ENCODE peak calls at places on chromosomes 7 and 10, in seven cellular contexts. Y is Peyer's patch, H is BE2C, E is mammary epithelial cell, A is heart right ventricle, Q is pancreas, R is Calu3. V is an unnamed sample.

GRCh38 chr10:34908472-34908871 is 93.4 kb upstream of the PARD3 start:
- DNase-seq in Y (no peak), H (no peak), E (peak; percentile 43), A (no peak), Q (no peak), R (no peak), V (no peak)

GRCh38 chr7:63925262-63925625 is 73.4 kb upstream of the ZNF722 start:
- DNase-seq in Y (no peak), H (no peak), E (no peak), A (no peak), Q (peak; percentile 57), R (no peak), V (no peak)

GRCh38 chr7:7670490-7670889 is 29.9 kb downstream of the UMAD1 start:
- DNase-seq in Y (no peak), H (no peak), E (no peak), A (no peak), Q (no peak), R (no peak), V (no peak)

GRCh38 chr10:118960166-118961090 is 69.1 kb upstream of the NANOS1 start:
- DNase-seq in Y (no peak), H (no peak), E (peak; percentile 49), A (no peak), Q (no peak), R (no peak), V (no peak)

GRCh38 chr7:45088146-45088701 is 545 bp downstream of the NACAD start:
- DNase-seq in Y (peak; percentile 34), H (no peak), E (no peak), A (no peak), Q (peak; percentile 78), R (no peak), V (no peak)

GRCh38 chr7:131157530-131158243 is 170.0 kb upstream of the MKLN1 start:
- DNase-seq in Y (no peak), H (no peak), E (no peak), A (peak; percentile 36), Q (no peak), R (no peak), V (no peak)

GRCh38 chr10:21511931-21512330 is 13.6 kb downstream of the SKIDA1 start:
- DNase-seq in Y (no peak), H (no peak), E (no peak), A (no peak), Q (no peak), R (no peak), V (no peak)

GRCh38 chr10:119652361-119652760 is 1.2 kb downstream of the BAG3 start:
- DNase-seq in Y (no peak), H (no peak), E (peak; percentile 58), A (no peak), Q (no peak), R (peak; percentile 5), V (no peak)

GRCh38 chr10:126312167-126312566 is 76.1 kb downstream of the ADAM12 start:
- DNase-seq in Y (no peak), H (no peak), E (no peak), A (no peak), Q (no peak), R (no peak), V (no peak)

GRCh38 chr10:88322336-88323063 is 260.6 kb downstream of the RNLS start:
- DNase-seq in Y (no peak), H (no peak), E (no peak), A (no peak), Q (no peak), R (no peak), V (no peak)

GRCh38 chr10:102418612-102419560 is at the start of gene PSD:
- DNase-seq in Y (no peak), H (peak; percentile 85), E (no peak), A (no peak), Q (no peak), R (no peak), V (no peak)

GRCh38 chr10:28250782-28251181 is 52.1 kb downstream of the MPP7 start:
- DNase-seq in Y (no peak), H (no peak), E (peak; percentile 35), A (no peak), Q (no peak), R (no peak), V (no peak)

GRCh38 chr10:109902992-109903947 is 20.0 kb downstream of the XPNPEP1 start:
- DNase-seq in Y (no peak), H (no peak), E (no peak), A (no peak), Q (no peak), R (no peak), V (no peak)

GRCh38 chr10:66746711-66747110 is 179.1 kb upstream of the LRRTM3 start:
- DNase-seq in Y (no peak), H (no peak), E (peak; percentile 12), A (no peak), Q (no peak), R (no peak), V (no peak)

DNA sequence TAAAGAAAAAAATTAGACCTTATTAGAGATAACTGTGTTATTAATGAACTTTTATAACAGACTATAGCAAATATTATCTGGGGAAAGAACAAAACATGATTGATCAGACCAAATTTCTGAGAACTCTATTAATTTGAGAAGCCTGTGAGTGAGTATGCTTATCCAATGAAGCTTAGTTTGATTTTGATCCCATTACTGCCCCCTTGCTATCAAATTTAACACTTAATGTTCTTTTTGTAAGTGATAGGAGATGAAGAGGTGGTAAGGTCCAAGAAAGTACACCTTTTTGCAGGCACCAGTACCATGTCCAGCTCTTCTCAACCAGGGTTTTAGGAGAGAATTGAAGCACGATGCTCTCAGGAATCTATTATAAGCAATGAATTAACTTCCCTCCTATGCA is 49.9 kb downstream of the ZNF365 start:
- DNase-seq in Y (no peak), H (no peak), E (no peak), A (no peak), Q (no peak), R (no peak), V (no peak)
- TF ChIP-seq CTCF in Y (no peak), H (no peak), E (peak; percentile 4), A (no peak), Q (no peak), R (no peak), V (no peak)

DNA sequence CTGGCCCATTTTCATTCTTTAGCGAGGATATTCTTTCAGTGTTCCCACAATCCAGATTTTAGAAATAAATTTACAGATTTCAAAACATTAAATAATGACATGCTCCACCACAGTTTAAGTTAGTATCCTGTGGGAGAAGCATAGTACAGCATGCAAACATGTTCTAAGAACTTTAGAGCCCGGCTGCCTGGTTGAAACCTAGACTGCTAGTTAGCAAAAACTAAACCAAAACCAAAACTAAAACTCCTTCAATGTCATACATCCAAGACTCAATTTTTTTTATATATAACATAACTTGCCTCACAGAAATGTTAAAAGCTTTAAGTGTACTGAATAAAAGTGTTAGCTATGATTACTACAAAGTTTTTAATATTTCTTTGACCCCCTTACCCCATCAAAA is 17.0 kb downstream of the TRA2A start:
- DNase-seq in Y (no peak), H (no peak), E (no peak), A (no peak), Q (no peak), R (no peak), V (no peak)
- TF ChIP-seq CTCF in Y (no peak), H (no peak), E (no peak), A (no peak), Q (no peak), R (no peak), V (no peak)

DNA sequence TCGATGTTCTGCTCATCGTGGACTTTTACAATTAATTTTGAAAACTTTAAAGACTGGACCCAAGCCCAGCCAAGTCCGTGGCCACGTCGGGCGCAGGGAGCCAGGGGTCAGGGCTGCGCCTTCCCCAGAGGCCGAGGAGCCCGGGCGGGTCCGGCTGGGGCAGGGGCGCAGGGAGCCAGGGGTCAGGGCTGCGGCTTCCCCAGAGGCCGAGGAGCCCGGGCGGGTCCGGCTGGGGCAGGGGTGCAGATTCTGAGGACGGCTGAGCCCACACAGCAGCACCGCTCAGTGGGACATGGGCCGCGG is 75.2 kb downstream of the MICALL2 start:
- DNase-seq in Y (no peak), H (no peak), E (no peak), A (no peak), Q (no peak), R (no peak), V (no peak)
- TF ChIP-seq CTCF in Y (no peak), H (no peak), E (no peak), A (no peak), Q (no peak), R (no peak), V (no peak)

DNA sequence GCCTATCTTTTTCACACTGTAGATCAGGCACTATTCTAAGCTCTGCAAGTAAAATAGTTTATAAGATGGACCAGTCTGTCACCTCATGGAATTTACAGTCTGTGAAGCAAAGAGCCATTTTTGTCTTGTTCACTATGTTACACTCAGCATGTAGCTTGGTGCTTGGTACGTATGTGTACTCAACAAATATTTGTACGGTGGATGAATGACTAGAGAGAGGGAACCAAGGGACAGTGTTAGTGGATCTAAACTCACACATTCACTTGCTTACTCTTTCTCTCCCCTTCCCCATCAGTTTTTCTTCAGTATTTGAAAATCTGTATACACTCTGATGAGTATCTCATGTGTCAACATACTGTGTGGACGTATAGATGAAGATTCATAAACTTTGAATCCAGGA is 45.9 kb downstream of the PTF1A start:
- DNase-seq in Y (no peak), H (no peak), E (no peak), A (no peak), Q (no peak), R (no peak), V (no peak)
- TF ChIP-seq CTCF in Y (no peak), H (no peak), E (no peak), A (no peak), Q (no peak), R (no peak), V (no peak)

DNA sequence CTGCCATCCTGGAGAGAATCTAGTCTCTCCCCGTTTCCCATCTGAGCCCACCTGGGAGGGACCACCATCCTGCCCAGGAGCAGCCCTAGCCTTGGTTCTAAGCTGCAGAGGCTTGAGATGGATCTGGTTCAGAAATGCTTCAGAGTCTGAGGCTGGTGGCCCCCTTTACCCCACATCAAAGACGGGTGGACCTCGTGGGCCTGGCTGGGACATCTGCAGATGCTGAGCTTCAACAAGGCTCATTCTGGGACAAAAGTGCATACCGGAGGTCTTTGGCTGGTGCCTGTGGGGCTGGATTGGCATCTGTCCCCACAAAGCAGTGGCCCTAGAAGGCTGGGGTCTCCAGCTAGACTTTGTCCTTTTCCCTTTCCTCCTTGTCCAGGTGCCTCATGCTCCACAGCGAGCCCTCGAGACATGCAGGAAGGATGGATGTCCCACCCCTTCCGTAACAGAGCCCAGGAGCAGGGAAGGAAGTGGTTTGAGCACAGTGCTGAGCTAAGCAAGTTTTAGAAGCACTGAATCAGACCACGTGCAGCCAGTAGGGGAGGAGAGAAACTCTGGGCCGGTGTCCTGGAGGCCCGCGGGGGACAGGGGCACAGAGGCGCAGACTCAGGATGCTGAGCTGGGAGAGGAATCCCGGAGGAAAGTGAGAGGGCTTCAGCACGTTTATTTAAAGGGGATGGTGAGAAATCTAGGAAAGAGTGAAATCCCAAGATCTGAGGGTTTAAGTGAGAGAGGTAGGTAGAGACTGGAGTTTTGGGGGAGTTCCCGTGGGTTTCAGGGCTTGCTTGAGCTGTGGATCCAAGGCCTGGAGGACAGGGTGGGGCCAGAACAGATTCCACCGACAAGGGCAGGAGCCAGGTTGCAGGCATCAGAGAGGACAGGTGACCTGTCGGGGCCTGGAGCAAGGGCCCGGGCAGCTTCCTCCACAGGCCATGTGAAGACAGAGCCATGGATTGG is 4.6 kb upstream of the IRF5 start:
- DNase-seq in Y (no peak), H (no peak), E (no peak), A (no peak), Q (no peak), R (no peak), V (no peak)
- TF ChIP-seq CTCF in Y (no peak), H (no peak), E (no peak), A (no peak), Q (no peak), R (no peak), V (no peak)